ENCODE peak calls at places on chromosomes 2 and 18, in seven cellular contexts. J is aorta, O is K562, F is esophagus squamous epithelium, U is pancreas, L is HCT116, M is ovary. V is an unnamed sample. For H3K4me1 and H3K9me3, the result is how much of the 10 kb centered on the place peaks cover.

GRCh38 chr2:233938676-233939370 is 21.6 kb downstream of the TRPM8 start:
- DNase-seq in J (no peak), O (no peak), F (no peak), U (peak), L (no peak), M (no peak), V (peak)

GRCh38 chr2:171598713-171599319 is 76.5 kb downstream of the CYBRD1 start:
- DNase-seq in J (no peak), O (peak), F (no peak), U (peak), L (peak), M (no peak), V (peak)

GRCh38 chr18:34820360-34820759 is 110.3 kb downstream of the DTNA start:
- DNase-seq in J (no peak), O (no peak), F (no peak), U (no peak), L (no peak), M (no peak), V (no peak)

GRCh38 chr2:111967018-111967417 is 68.6 kb downstream of the MERTK start:
- DNase-seq in J (no peak), O (no peak), F (no peak), U (no peak), L (no peak), M (no peak), V (no peak)

GRCh38 chr18:12031836-12032235 is 50.5 kb downstream of the IMPA2 start:
- DNase-seq in J (peak), O (no peak), F (no peak), U (peak), L (no peak), M (peak), V (peak)

GRCh38 chr2:30269771-30270145 is 38.4 kb downstream of the LBH start:
- DNase-seq in J (no peak), O (no peak), F (no peak), U (no peak), L (no peak), M (no peak), V (no peak)

GRCh38 chr2:40271066-40271465 is 180.8 kb downstream of the SLC8A1 start:
- DNase-seq in J (no peak), O (no peak), F (no peak), U (no peak), L (no peak), M (no peak), V (no peak)

GRCh38 chr18:23810396-23810795 is 121.1 kb downstream of the LAMA3 start:
- DNase-seq in J (no peak), O (no peak), F (no peak), U (no peak), L (no peak), M (no peak), V (no peak)

GRCh38 chr18:36589857-36590543 is 238.8 kb downstream of the TPGS2 start:
- DNase-seq in J (no peak), O (no peak), F (no peak), U (no peak), L (no peak), M (no peak), V (no peak)

GRCh38 chr2:110858135-110858737 is 125.9 kb downstream of the ACOXL start:
- DNase-seq in J (no peak), O (no peak), F (no peak), U (no peak), L (no peak), M (no peak), V (no peak)

GRCh38 chr2:85737481-85737880 is 16.3 kb upstream of the ATOH8 start:
- DNase-seq in J (peak), O (no peak), F (no peak), U (peak), L (no peak), M (peak), V (peak)
- H3K4me1 ChIP-seq in J (under half), O (under half), F (under half), U (under half), L (under half), M (under half), V (under half)

DNA sequence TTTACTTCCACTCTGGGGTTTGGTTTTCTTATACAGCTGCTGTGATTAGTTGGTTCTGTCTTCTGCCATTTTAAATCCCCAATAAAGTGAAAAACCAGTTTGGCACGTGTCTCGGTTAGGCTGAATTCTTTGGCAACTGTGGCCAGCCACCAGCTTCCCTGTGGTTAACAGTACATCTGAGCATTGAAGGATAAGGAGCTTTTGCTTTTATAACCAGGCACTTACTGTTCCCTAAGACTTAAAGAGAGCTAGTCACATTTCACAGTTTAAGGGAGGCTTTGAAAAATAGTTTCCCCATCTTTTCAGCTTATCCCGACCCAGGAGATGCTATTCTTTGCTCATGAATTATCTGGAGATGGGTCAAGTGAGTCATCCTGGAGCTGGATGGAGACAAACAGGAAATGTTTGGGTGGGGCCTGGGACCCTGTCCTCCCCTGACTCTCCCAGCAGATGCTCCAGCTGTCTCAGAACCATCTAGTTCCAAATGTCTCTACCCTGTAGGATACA is 57.3 kb upstream of the EML6 start:
- DNase-seq in J (no peak), O (no peak), F (no peak), U (no peak), L (no peak), M (peak), V (peak)
- H3K27ac ChIP-seq in J (peak), O (no peak), F (peak), U (peak), L (no peak), M (peak), V (peak)

DNA sequence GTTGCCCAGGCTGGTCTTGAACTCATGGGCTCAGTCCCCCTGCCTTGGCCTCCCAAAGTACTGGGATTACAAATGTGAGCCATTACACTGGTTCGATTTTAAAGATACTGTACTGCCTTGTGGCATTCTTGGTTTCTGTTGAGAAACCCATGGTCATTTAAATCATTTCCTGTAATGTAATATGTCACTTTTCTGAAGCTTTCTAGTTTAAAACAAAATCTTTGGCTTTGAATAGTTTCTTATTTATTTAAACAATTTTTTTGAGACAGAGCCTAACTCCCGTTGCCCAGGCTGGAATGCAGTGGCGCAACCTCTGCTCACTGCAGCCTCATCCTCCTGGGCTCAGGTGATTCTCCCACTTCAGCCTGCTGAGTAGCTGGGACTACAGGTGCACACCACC is 8.9 kb downstream of the ZNF512 start:
- DNase-seq in J (no peak), O (no peak), F (no peak), U (no peak), L (no peak), M (no peak), V (no peak)
- H3K9me3 ChIP-seq in J (under half), O (under half), F (under half), U (under half), L (under half), M (under half), V (under half)

DNA sequence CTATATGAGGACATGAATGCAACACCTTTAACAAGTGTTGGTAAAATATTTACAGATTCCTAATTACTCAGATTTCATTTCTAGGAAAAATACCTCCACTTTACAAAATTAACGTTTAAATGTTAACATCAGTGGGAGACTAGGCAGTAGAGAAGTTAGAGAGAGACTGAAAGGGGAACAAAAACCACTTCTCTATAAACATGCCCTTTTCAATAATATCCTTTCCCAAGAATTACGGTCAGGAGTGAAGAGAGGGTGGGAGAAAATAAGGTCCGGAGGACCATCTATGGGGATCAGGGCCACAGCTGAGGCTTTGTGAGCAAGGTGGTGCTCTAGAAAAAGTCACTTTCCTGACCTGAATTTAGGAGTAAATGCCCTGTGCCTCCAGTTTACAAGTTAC is 65.3 kb upstream of the WIPF1 start:
- DNase-seq in J (no peak), O (no peak), F (no peak), U (no peak), L (no peak), M (no peak), V (no peak)
- H3K4me1 ChIP-seq in J (under half), O (under half), F (under half), U (under half), L (under half), M (under half), V (under half)

DNA sequence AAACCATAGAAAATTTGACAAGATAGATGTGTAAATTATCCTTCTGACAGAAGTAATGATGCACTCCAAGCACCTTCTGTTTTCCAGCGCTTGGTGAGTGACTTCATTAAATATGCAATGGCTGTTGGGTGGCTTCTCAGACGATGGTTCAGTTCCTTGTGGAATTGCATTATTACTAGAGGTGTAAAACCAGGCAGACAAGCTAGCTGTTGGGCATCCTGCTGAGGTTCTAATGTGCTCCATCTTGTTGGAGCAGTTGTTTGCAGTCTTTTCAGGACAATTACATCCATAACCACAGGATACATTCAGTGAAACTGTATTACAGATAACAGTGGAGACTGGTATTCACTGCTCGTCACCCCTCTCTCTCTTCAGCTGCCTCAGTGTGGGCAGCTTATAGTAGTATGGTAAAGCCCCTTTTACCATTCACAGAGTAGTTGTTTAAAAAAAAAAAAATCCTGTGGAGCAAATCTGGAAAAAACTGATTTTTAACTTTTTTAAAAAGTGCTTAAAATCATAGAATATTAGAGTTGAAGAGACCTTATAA is 143.5 kb downstream of the AGPS start:
- DNase-seq in J (no peak), O (no peak), F (no peak), U (no peak), L (no peak), M (no peak), V (no peak)
- H3K27ac ChIP-seq in J (no peak), O (no peak), F (no peak), U (no peak), L (no peak), M (no peak), V (no peak)

DNA sequence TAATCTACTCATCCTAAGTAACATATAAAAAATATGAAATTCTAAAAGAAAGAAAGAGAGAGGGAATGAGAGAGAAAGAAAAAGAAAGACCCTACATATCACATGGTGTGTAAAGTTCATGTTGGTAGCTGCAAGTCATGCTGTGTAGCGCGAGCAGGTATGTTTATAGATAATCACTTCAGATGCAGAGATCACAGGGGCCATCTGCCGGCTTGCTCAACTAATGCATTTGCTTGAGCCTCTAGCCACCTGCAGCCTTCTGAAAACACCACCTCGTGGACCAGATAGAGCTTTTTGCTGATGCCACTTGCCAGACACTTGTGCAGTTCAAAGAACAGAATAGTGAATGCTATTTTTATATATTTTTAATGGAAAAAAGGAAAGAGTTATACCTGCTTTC is 37.6 kb downstream of the CDH7 start:
- DNase-seq in J (no peak), O (peak), F (no peak), U (no peak), L (no peak), M (no peak), V (no peak)
- H3K9me3 ChIP-seq in J (under half), O (under half), F (under half), U (under half), L (under half), M (under half), V (under half)

GRCh38 chr2:224572338-224572737 is 12.8 kb downstream of the CUL3 start:
- DNase-seq in J (no peak), O (no peak), F (no peak), U (no peak), L (no peak), M (no peak), V (no peak)
- H3K4me1 ChIP-seq in J (under half), O (under half), F (under half), U (half or more), L (under half), M (under half), V (half or more)

DNA sequence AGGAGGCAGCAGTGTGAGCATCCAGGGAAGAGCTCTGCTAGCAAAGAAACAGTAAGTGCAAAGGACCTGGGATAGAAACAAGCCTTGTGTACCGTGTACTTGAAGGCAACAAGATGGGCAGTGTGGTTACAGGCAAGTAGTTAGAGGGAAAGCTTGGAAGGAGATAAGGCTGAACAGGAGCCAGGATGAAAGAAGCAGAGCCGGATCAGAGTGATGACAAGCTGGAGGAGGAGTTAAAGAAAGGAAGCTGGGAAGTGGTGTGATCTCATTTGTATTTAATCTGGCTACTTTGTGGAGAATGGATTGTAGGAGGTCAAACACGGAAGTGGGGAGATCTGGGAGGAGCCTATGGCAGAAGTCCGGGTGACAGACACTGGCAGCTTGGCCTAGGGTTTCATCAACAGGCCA is 44.7 kb upstream of the VPS54 start:
- DNase-seq in J (no peak), O (peak), F (no peak), U (peak), L (no peak), M (no peak), V (no peak)
- H3K27ac ChIP-seq in J (peak), O (peak), F (peak), U (peak), L (no peak), M (no peak), V (no peak)

GRCh38 chr2:1992280-1992679 is 248.0 kb upstream of the PXDN start:
- DNase-seq in J (no peak), O (no peak), F (no peak), U (no peak), L (no peak), M (no peak), V (no peak)
- H3K9me3 ChIP-seq in J (under half), O (under half), F (under half), U (under half), L (under half), M (under half), V (under half)

GRCh38 chr2:70116936-70117554 is 29.8 kb downstream of the PCBP1 start:
- DNase-seq in J (peak), O (no peak), F (no peak), U (no peak), L (no peak), M (no peak), V (no peak)
- H3K4me1 ChIP-seq in J (under half), O (under half), F (under half), U (under half), L (under half), M (under half), V (under half)

V was measured in thyroid gland.